ENCODE peak calls at places on chromosomes 11 and 22, in seven cellular contexts. G, Y, N, B, X, I and A are unnamed samples.

GRCh38 chr11:6404341-6405038 is 14.2 kb downstream of the SMPD1 start:
- DNase-seq in G (no peak), Y (no peak), N (no peak), B (peak), X (no peak), I (no peak), A (no peak)

GRCh38 chr11:10622957-10623787 is 54.7 kb upstream of the LYVE1 start:
- DNase-seq in G (peak), Y (no peak), N (no peak), B (peak), X (peak), I (no peak), A (peak)

GRCh38 chr22:45673482-45674175 is 2.0 kb downstream of the ATXN10 start:
- DNase-seq in G (peak), Y (no peak), N (no peak), B (no peak), X (no peak), I (no peak), A (no peak)

GRCh38 chr22:37177221-37177620 is 10.8 kb downstream of the C1QTNF6 start:
- DNase-seq in G (no peak), Y (no peak), N (no peak), B (no peak), X (peak), I (no peak), A (no peak)

GRCh38 chr11:36333468-36333867 is 37.4 kb downstream of the PRR5L start:
- DNase-seq in G (no peak), Y (no peak), N (no peak), B (peak), X (no peak), I (no peak), A (no peak)

GRCh38 chr22:43481528-43482309 is 69.9 kb downstream of the MPPED1 start:
- DNase-seq in G (peak), Y (no peak), N (peak), B (no peak), X (no peak), I (no peak), A (peak)

GRCh38 chr11:106786251-106786650 is 232.0 kb downstream of the GUCY1A2 start:
- DNase-seq in G (no peak), Y (no peak), N (no peak), B (no peak), X (no peak), I (no peak), A (no peak)

GRCh38 chr11:27437824-27438594 is 34.6 kb downstream of the LGR4 start:
- DNase-seq in G (no peak), Y (no peak), N (no peak), B (no peak), X (no peak), I (no peak), A (no peak)

GRCh38 chr11:120137187-120137610 is 714 bp downstream of the TRIM29 start:
- DNase-seq in G (no peak), Y (no peak), N (no peak), B (no peak), X (peak), I (no peak), A (no peak)

GRCh38 chr11:69949327-69949726 is 128.8 kb upstream of the ANO1 start:
- DNase-seq in G (no peak), Y (peak), N (no peak), B (peak), X (peak), I (no peak), A (peak)

GRCh38 chr22:25940479-25940878 is 198.5 kb downstream of the MYO18B start:
- DNase-seq in G (no peak), Y (no peak), N (no peak), B (no peak), X (no peak), I (no peak), A (no peak)

GRCh38 chr11:44621784-44622183 is 56.3 kb downstream of the CD82 start:
- DNase-seq in G (no peak), Y (no peak), N (no peak), B (no peak), X (peak), I (no peak), A (no peak)

GRCh38 chr11:1929621-1930447 is 10.3 kb downstream of the TNNT3 start:
- DNase-seq in G (no peak), Y (no peak), N (no peak), B (no peak), X (peak), I (no peak), A (no peak)

GRCh38 chr22:46069518-46070214 is 80.7 kb upstream of the PPARA start:
- DNase-seq in G (peak), Y (peak), N (peak), B (peak), X (peak), I (no peak), A (peak)

GRCh38 chr11:17423533-17424310 is 35.3 kb upstream of the KCNJ11 start:
- DNase-seq in G (no peak), Y (peak), N (no peak), B (no peak), X (no peak), I (no peak), A (no peak)

GRCh38 chr11:106821291-106821690 is 197.0 kb downstream of the GUCY1A2 start:
- DNase-seq in G (no peak), Y (no peak), N (no peak), B (no peak), X (no peak), I (peak), A (no peak)

GRCh38 chr11:11243258-11243789 is 109.7 kb downstream of the CSNK2A3 start:
- DNase-seq in G (no peak), Y (no peak), N (no peak), B (no peak), X (peak), I (no peak), A (no peak)

GRCh38 chr11:130299978-130300377 is 14.7 kb downstream of the ZBTB44 start:
- DNase-seq in G (no peak), Y (no peak), N (no peak), B (no peak), X (no peak), I (no peak), A (no peak)

GRCh38 chr22:46149998-46150549 is at the start of gene PPARA:
- DNase-seq in G (peak), Y (peak), N (peak), B (peak), X (peak), I (peak), A (peak)

GRCh38 chr22:25390297-25391240 is 171.1 kb downstream of the CRYBB2 start:
- DNase-seq in G (no peak), Y (no peak), N (no peak), B (no peak), X (no peak), I (no peak), A (no peak)

GRCh38 chr11:17686185-17686980 is 33.0 kb upstream of the MYOD1 start:
- DNase-seq in G (no peak), Y (no peak), N (no peak), B (no peak), X (no peak), I (no peak), A (no peak)

GRCh38 chr11:129608711-129609110 is 206.9 kb upstream of the TMEM45B start:
- DNase-seq in G (no peak), Y (peak), N (no peak), B (no peak), X (no peak), I (no peak), A (no peak)

GRCh38 chr11:71358963-71359567 is 89.1 kb downstream of the DHCR7 start:
- DNase-seq in G (no peak), Y (no peak), N (no peak), B (no peak), X (no peak), I (no peak), A (no peak)

GRCh38 chr11:110878513-110878912 is 166.3 kb upstream of the ARHGAP20 start:
- DNase-seq in G (no peak), Y (no peak), N (no peak), B (peak), X (no peak), I (no peak), A (no peak)

GRCh38 chr11:16195659-16196058 is 160.7 kb downstream of the SOX6 start:
- DNase-seq in G (no peak), Y (no peak), N (no peak), B (peak), X (no peak), I (no peak), A (peak)

GRCh38 chr11:73393479-73394415 is 17.5 kb downstream of the RELT start:
- DNase-seq in G (peak), Y (peak), N (peak), B (peak), X (peak), I (peak), A (peak)

GRCh38 chr22:39994566-39995345 is at the start of gene FAM83F:
- DNase-seq in G (no peak), Y (peak), N (no peak), B (no peak), X (no peak), I (no peak), A (no peak)

GRCh38 chr11:1983601-1983961 is 14.1 kb downstream of the H19 start:
- DNase-seq in G (no peak), Y (no peak), N (no peak), B (no peak), X (no peak), I (no peak), A (no peak)